ENCODE peak calls at places on chromosomes 11 and 22, in five cellular contexts. B is A549, N is caudate nucleus, U is amygdala, P is activated T-cell treated with anti-CD3 and anti-CD28 coated beads for 24 hours. R is an unnamed sample.

GRCh38 chr22:24402460-24403192 is 24.8 kb upstream of the ADORA2A start:
- DNase-seq in U (no peak), P (no peak), N (no peak), B (peak), R (no peak)

GRCh38 chr11:105821366-105821765 is 200.7 kb downstream of the MSANTD4 start:
- DNase-seq in N (peak), U (no peak), P (no peak), B (no peak), R (no peak)

GRCh38 chr11:67022961-67023956 is at the start of gene SYT12:
- DNase-seq in U (no peak), B (peak), N (peak), P (no peak), R (no peak)

GRCh38 chr22:26502688-26503561 is 9.3 kb downstream of the TFIP11 start:
- DNase-seq in P (peak), B (no peak), U (no peak), N (no peak), R (peak)

GRCh38 chr11:123585206-123585605 is 69.2 kb downstream of the SCN3B start:
- DNase-seq in U (no peak), P (no peak), N (no peak), B (no peak), R (no peak)

GRCh38 chr22:39290724-39291161 is 28.7 kb downstream of the RPL3 start:
- DNase-seq in N (no peak), B (peak), U (no peak), P (no peak), R (no peak)

GRCh38 chr11:1122356-1123002 is 35.3 kb upstream of the MUC5AC start:
- DNase-seq in B (no peak), U (no peak), N (no peak), P (no peak), R (no peak)

GRCh38 chr11:47415949-47416472 is 7.6 kb downstream of the SLC39A13 start:
- DNase-seq in B (peak), N (no peak), U (no peak), P (no peak), R (no peak)

GRCh38 chr11:8019671-8020597 is 32.8 kb downstream of the EIF3F start:
- DNase-seq in U (no peak), B (peak), P (no peak), N (no peak), R (no peak)

GRCh38 chr11:89381094-89381493 is 110.1 kb downstream of the NOX4 start:
- DNase-seq in U (no peak), P (no peak), B (no peak), N (no peak), R (no peak)

GRCh38 chr11:45765836-45766235 is 39.1 kb upstream of the SLC35C1 start:
- DNase-seq in B (no peak), P (no peak), N (no peak), U (no peak), R (no peak)

GRCh38 chr11:122808494-122808893 is 29.8 kb upstream of the CRTAM start:
- DNase-seq in U (no peak), N (no peak), P (no peak), B (no peak), R (no peak)

GRCh38 chr11:35307221-35307621 is 112.1 kb downstream of the SLC1A2 start:
- DNase-seq in B (no peak), P (no peak), U (no peak), N (no peak), R (no peak)

GRCh38 chr22:35708917-35709316 is 8.8 kb upstream of the APOL5 start:
- DNase-seq in N (no peak), P (no peak), B (no peak), U (no peak), R (no peak)

GRCh38 chr11:74682731-74683278 is 48.4 kb downstream of the CHRDL2 start:
- DNase-seq in B (no peak), U (no peak), N (no peak), P (no peak), R (no peak)

GRCh38 chr11:62392506-62392905 is 26.3 kb upstream of the SCGB1A1 start:
- DNase-seq in P (no peak), U (no peak), N (no peak), B (no peak), R (no peak)

R was measured in neural crest cell.